ENCODE peak calls at places on chromosome 12, in eight cellular contexts. X, B, S, P, D, E, N and V are unnamed samples.

GRCh38 chr12:12714276-12715001 is 2.7 kb upstream of the CDKN1B start:
- DNase-seq in P (peak; percentile 92), E (peak; percentile 58), D (no peak), X (no peak), S (peak; percentile 75), N (peak; percentile 34), B (peak; percentile 45), V (no peak)

GRCh38 chr12:48105321-48105866 is 485 bp downstream of the SENP1 start:
- DNase-seq in S (no peak), P (no peak), E (no peak), B (peak; percentile 30), D (no peak), X (no peak), N (no peak), V (no peak)

GRCh38 chr12:116718578-116719454 is 19.1 kb downstream of the SPRING1 start:
- DNase-seq in X (no peak), D (peak; percentile 42), B (peak; percentile 56), S (no peak), N (no peak), P (no peak), E (no peak), V (no peak)

GRCh38 chr12:9786726-9787339 is 26.1 kb upstream of the CD69 start:
- DNase-seq in B (no peak), X (no peak), N (no peak), E (no peak), P (no peak), S (peak; percentile 38), D (no peak), V (no peak)

GRCh38 chr12:38906482-38907170 is 1.2 kb upstream of the CPNE8 start:
- DNase-seq in E (peak; percentile 43), S (peak; percentile 99), N (peak; percentile 90), P (peak; percentile 88), X (peak; percentile 91), D (peak; percentile 93), B (no peak), V (peak; percentile 87)

GRCh38 chr12:65634626-65635331 is 189.5 kb upstream of the HMGA2 start:
- DNase-seq in B (peak; percentile 84), X (no peak), E (no peak), D (no peak), N (no peak), P (peak; percentile 60), S (no peak), V (no peak)

GRCh38 chr12:41743835-41744234 is 400.8 kb downstream of the GXYLT1 start:
- DNase-seq in S (no peak), D (no peak), N (no peak), E (no peak), B (no peak), X (no peak), P (no peak), V (no peak)

GRCh38 chr12:105916698-105917059 is 222.1 kb downstream of the NUAK1 start:
- DNase-seq in E (no peak), D (no peak), N (no peak), S (no peak), B (peak; percentile 23), X (no peak), P (no peak), V (no peak)

GRCh38 chr12:60174914-60175313 is 579.1 kb downstream of the SLC16A7 start:
- DNase-seq in B (peak; percentile 40), S (no peak), N (no peak), E (no peak), X (no peak), D (no peak), P (no peak), V (no peak)

GRCh38 chr12:68560823-68561422 is 49.8 kb upstream of the RAP1B start:
- DNase-seq in N (no peak), X (no peak), E (no peak), D (no peak), P (no peak), S (no peak), B (peak; percentile 27), V (no peak)

GRCh38 chr12:24015771-24016170 is 66.3 kb upstream of the SOX5 start:
- DNase-seq in E (no peak), D (no peak), S (no peak), B (no peak), P (no peak), X (no peak), N (no peak), V (no peak)
- H3K4me3 ChIP-seq in E (no peak overlapping the region), D (no peak overlapping the region), S (no peak overlapping the region), B (no peak overlapping the region), P (no peak overlapping the region), X (no peak overlapping the region), N (no peak overlapping the region), V (no peak overlapping the region)

DNA sequence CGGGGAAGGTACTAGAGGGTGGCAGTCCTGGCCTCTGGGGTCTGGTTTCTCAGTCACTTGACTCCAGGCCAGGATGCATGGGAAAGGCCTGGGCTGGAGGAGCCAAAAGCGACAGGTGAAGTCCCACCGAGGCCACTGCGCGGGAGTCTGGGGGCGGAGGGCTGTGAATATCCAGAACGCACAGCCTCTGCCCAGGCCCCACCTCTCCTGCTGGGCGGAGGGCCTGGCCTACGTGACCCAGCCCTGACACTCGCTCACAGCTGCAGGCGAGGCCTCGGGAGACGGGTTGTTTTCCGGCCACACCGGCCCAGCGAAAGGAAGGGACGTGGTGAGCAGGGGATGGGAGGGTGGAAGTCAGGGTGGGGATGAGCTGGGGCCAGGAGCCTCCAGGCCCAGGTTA is 91.2 kb downstream of the RFLNA start:
- DNase-seq in P (no peak), E (no peak), B (no peak), D (peak; percentile 38), N (peak; percentile 64), X (no peak), S (no peak), V (peak; percentile 85)
- H3K27ac ChIP-seq in P (no peak overlapping the region), E (no peak overlapping the region), B (peak overlapping the region; percentile 71), D (peak overlapping the region; percentile 36), N (peak overlapping the region; percentile 97), X (peak overlapping the region; percentile 95), S (no peak overlapping the region), V (peak overlapping the region; percentile 96)

DNA sequence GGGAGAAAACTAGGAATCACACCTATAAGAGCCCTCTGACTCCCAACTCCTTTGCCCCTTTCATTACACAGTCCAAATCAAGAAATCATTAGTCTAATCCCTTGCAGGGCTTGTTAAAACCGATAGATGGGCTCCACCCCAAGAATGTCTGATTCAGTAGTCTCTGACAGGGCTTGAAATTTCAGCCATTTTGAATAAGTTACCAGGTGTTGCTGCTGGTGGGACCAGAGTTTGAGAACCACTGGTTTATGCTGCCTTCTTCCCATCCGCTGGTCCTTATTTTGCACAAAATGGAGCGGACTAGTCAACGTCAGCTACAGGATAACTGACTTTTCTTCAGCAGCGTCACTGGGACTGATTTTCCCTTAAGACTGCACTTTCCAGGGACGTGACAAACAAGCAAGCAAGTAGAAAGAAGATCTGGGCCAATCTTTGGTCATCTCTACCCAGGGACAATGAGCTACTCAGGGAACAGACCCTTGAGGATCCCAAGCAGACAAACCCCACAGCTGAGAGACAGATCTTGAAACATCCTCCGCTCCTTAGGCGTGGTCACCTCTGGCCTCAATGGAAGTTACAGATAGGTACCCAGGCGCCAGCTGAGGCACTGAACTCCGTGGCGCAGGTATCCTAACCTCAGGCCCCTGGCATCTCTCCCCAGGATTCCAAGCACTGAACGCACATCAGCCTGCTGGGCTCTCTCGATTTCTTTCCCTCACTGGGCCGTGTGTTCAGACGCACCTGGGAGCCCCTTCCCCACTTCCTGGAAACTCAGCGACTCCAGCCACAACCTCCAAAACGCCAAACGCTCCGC is 900 bp downstream of the KCTD10 start:
- DNase-seq in S (peak; percentile 52), D (no peak), E (no peak), N (no peak), X (peak; percentile 27), P (no peak), B (no peak), V (no peak)
- TF ChIP-seq CTCF in S (no peak), D (no peak), E (no peak), N (no peak), X (no peak), P (no peak), B (no peak), V (no peak)

GRCh38 chr12:92911339-92911738 is 17.8 kb downstream of the EEA1 start:
- DNase-seq in P (no peak), E (no peak), X (no peak), N (no peak), S (no peak), D (no peak), B (no peak), V (no peak)

GRCh38 chr12:92912052-92912451 is 17.0 kb downstream of the EEA1 start:
- DNase-seq in S (no peak), X (no peak), E (no peak), B (peak; percentile 32), N (no peak), P (no peak), D (no peak), V (no peak)

GRCh38 chr12:92905258-92905810 is 23.8 kb downstream of the EEA1 start:
- DNase-seq in E (no peak), B (no peak), X (no peak), D (no peak), S (no peak), N (no peak), P (no peak), V (no peak)

GRCh38 chr12:92905811-92906554 is 23.1 kb downstream of the EEA1 start:
- DNase-seq in E (no peak), X (no peak), N (no peak), S (no peak), D (no peak), B (peak; percentile 36), P (no peak), V (no peak)

GRCh38 chr12:92908108-92908507 is 21.0 kb downstream of the EEA1 start:
- DNase-seq in E (no peak), P (no peak), D (no peak), N (no peak), B (no peak), X (no peak), S (no peak), V (no peak)
- H3K4me3 ChIP-seq in E (no peak overlapping the region), P (no peak overlapping the region), D (no peak overlapping the region), N (no peak overlapping the region), B (no peak overlapping the region), X (no peak overlapping the region), S (no peak overlapping the region), V (no peak overlapping the region)

GRCh38 chr12:122956028-122956427 is 10.2 kb downstream of the ABCB9 start:
- DNase-seq in P (no peak), D (no peak), X (peak; percentile 6), S (no peak), E (no peak), B (no peak), N (no peak), V (no peak)
- H3K27ac ChIP-seq in P (no peak overlapping the region), D (no peak overlapping the region), X (no peak overlapping the region), S (no peak overlapping the region), E (no peak overlapping the region), B (no peak overlapping the region), N (no peak overlapping the region), V (no peak overlapping the region)

GRCh38 chr12:90953956-90954421 is 987 bp downstream of the CCER1 start:
- DNase-seq in B (no peak), S (peak; percentile 98), E (no peak), N (no peak), P (no peak), X (no peak), D (peak; percentile 27), V (peak; percentile 16)
- TF ChIP-seq CTCF in B (no peak), S (peak; percentile 94), E (no peak), N (peak; percentile 13), P (no peak), X (no peak), D (peak; percentile 41), V (no peak)